ENCODE peak calls at places on chromosomes 4 and X, in four cellular contexts. K is NT2/D1, W is mammary epithelial cell, P is breast epithelium. M is an unnamed sample. For H3K27me3, the result is how much of the 10 kb centered on the place peaks cover.

GRCh38 chr4:109163493-109163892 is 139.0 kb downstream of the COL25A1 start:
- DNase-seq in K (no peak), W (no peak), P (no peak), M (no peak)

GRCh38 chr4:68272860-68273259 is 27.4 kb upstream of the TMPRSS11B start:
- DNase-seq in K (peak), W (no peak), P (no peak), M (no peak)

GRCh38 chrX:88425739-88426138 is 321.3 kb upstream of the CPXCR1 start:
- DNase-seq in K (no peak), W (no peak), P (no peak), M (no peak)

GRCh38 chr4:26074672-26075071 is 160.7 kb downstream of the SMIM20 start:
- DNase-seq in K (no peak), W (no peak), P (no peak), M (no peak)

GRCh38 chr4:28350485-28350884 is 1489.8 kb downstream of the STIM2 start:
- DNase-seq in K (no peak), W (peak), P (no peak), M (no peak)

GRCh38 chrX:117840645-117841044 is 276.0 kb downstream of the KLHL13 start:
- DNase-seq in K (no peak), W (no peak), P (no peak), M (no peak)

GRCh38 chrX:55135171-55135570 is 46.4 kb downstream of the PAGE2 start:
- DNase-seq in K (no peak), W (peak), P (peak), M (peak)

GRCh38 chrX:72123471-72124185 is 8.1 kb downstream of the RTL5 start:
- DNase-seq in K (peak), W (no peak), P (peak), M (no peak)

GRCh38 chr4:137861682-137862081 is 329.4 kb upstream of the PCDH18 start:
- DNase-seq in K (no peak), W (no peak), P (no peak), M (no peak)

GRCh38 chr4:99998062-99998880 is 48.2 kb upstream of the H2AZ1 start:
- DNase-seq in K (peak), W (peak), P (no peak), M (no peak)

GRCh38 chrX:47148946-47149345 is 3.9 kb downstream of the RBM10 start:
- DNase-seq in K (no peak), W (no peak), P (no peak), M (no peak)

GRCh38 chr4:113317523-113317922 is 268.1 kb downstream of the ANK2 start:
- DNase-seq in K (no peak), W (no peak), P (no peak), M (no peak)

GRCh38 chrX:2696698-2697215 is 5.7 kb downstream of the CD99 start:
- DNase-seq in K (no peak), W (peak), P (no peak), M (peak)

GRCh38 chr4:151184523-151185458 is 85.4 kb downstream of the RPS3A start:
- DNase-seq in K (no peak), W (peak), P (no peak), M (peak)

GRCh38 chr4:159290321-159291030 is 187.6 kb downstream of the RAPGEF2 start:
- DNase-seq in K (no peak), W (peak), P (no peak), M (peak)

GRCh38 chrX:71607488-71607887 is 10.8 kb downstream of the CXCR3 start:
- DNase-seq in K (no peak), W (no peak), P (no peak), M (no peak)

GRCh38 chr4:82372502-82372873 is 1.3 kb downstream of the HNRNPD start:
- DNase-seq in K (no peak), W (peak), P (peak), M (peak)

GRCh38 chr4:70280567-70280966 is 38.2 kb downstream of the CSN3 start:
- DNase-seq in K (no peak), W (no peak), P (no peak), M (no peak)

GRCh38 chrX:109920325-109920724 is 82.6 kb upstream of the TMEM164 start:
- DNase-seq in K (no peak), W (no peak), P (no peak), M (no peak)

GRCh38 chrX:49876750-49877149 is 2.5 kb upstream of the USP27X start:
- DNase-seq in K (no peak), W (peak), P (no peak), M (no peak)

GRCh38 chr4:11408569-11408968 is 20.1 kb downstream of the HS3ST1 start:
- DNase-seq in K (no peak), W (no peak), P (no peak), M (no peak)

GRCh38 chr4:25844957-25845712 is 17.7 kb downstream of the SEL1L3 start:
- DNase-seq in K (no peak), W (no peak), P (no peak), M (no peak)

GRCh38 chr4:124304936-124305335 is 407.6 kb downstream of the ANKRD50 start:
- DNase-seq in K (no peak), W (no peak), P (no peak), M (no peak)

GRCh38 chrX:94045724-94046123 is 371.7 kb downstream of the FAM133A start:
- DNase-seq in K (no peak), W (no peak), P (no peak), M (no peak)

GRCh38 chr4:153916273-153916755 is 127.4 kb upstream of the SFRP2 start:
- DNase-seq in K (no peak), W (no peak), P (no peak), M (no peak)

DNA sequence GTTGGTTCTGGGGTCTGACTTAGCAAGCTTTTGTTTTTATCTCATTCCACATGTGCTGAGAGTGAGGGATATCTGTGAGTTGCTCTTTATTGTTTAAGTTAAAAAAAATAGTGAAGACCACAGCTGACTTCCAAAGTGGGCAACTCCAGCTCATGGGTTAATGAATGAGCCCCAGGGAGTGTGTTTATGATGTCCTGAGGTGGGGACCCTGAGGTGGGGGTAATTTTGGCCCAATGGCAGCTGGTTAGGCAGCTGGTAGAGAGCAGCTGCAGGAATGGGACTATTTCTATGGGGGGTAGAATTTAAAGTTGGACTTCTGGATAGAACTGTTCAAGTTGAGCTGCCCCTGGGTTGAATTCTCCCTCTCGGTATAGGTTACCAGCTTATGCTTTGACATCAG is 72.8 kb downstream of the PLAC1 start:
- DNase-seq in K (no peak), W (no peak), P (no peak), M (no peak)
- H3K27me3 ChIP-seq in K (under half), W (under half), P (under half), M (under half)

GRCh38 chr4:87916636-87917035 is 58.9 kb upstream of the SPP1 start:
- DNase-seq in K (no peak), W (no peak), P (no peak), M (no peak)
- H3K27me3 ChIP-seq in K (under half), W (under half), P (under half), M (under half)

GRCh38 chrX:154308108-154308946 is 12.7 kb downstream of the TKTL1 start:
- DNase-seq in K (peak), W (peak), P (peak), M (peak)

GRCh38 chrX:154309041-154309775 is 13.6 kb downstream of the TKTL1 start:
- DNase-seq in K (no peak), W (no peak), P (no peak), M (no peak)

GRCh38 chrX:154304901-154305300 is 9.3 kb downstream of the TKTL1 start:
- DNase-seq in K (no peak), W (no peak), P (no peak), M (no peak)

GRCh38 chrX:154305481-154306205 is 10.0 kb downstream of the TKTL1 start:
- DNase-seq in K (no peak), W (no peak), P (no peak), M (no peak)

DNA sequence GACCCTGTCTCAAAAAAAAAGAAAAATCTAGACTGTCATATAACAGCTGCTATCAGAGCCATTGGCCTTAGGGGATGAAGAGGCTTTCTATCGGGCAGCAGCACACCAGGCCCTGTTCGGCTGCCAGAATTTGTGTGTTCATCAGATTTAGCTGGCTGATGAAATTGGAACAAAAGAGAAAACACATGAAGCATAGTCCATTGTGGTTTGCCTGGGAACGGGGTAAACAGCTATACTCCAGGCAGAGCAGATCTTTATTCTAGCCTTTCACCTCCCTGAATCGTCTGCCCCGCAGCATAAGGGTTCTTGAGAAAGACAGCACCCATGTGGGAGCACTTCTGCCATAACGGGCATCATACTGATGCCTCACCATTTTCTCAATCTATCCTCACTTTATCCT is 11.6 kb downstream of the TKTL1 start:
- DNase-seq in K (no peak), W (no peak), P (no peak), M (no peak)
- H3K27me3 ChIP-seq in K (under half), W (under half), P (under half), M (under half)

GRCh38 chrX:42021058-42021457 is 97.7 kb upstream of the CASK start:
- DNase-seq in K (no peak), W (no peak), P (no peak), M (no peak)
- H3K27me3 ChIP-seq in K (under half), W (under half), P (under half), M (under half)

GRCh38 chr4:188439641-188440311 is 300.5 kb downstream of the TRIML1 start:
- DNase-seq in K (no peak), W (peak), P (peak), M (peak)
- H3K27me3 ChIP-seq in K (under half), W (under half), P (under half), M (under half)

GRCh38 chr4:130659314-130659713 is 1563.4 kb downstream of the C4orf33 start:
- DNase-seq in K (no peak), W (no peak), P (no peak), M (no peak)
- H3K27me3 ChIP-seq in K (under half), W (under half), P (under half), M (under half)

GRCh38 chr4:6445403-6446129 is 26.8 kb downstream of the PPP2R2C start:
- DNase-seq in K (no peak), W (no peak), P (no peak), M (no peak)
- H3K27me3 ChIP-seq in K (under half), W (under half), P (under half), M (under half)

DNA sequence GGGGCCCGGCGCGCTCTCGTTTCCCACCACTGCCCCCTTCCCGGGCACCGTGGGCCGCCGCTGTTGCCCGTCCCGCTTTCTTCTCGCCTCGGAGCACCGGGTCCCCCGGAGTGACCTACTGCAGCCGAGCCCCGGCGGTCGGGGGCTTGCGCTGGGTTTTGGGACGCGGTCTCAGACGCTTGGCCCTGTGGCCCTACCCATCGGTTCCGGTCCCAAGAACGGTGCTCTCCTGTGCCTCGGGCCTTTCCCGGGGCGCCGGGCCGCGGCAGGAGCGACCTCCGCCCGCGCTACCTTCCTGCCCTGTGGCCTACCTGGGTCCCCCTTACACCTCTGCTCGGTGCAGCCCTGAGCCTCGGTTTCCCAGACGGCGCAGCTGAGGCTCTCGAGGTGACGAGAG is 21.6 kb upstream of the HMX1 start:
- DNase-seq in K (no peak), W (no peak), P (no peak), M (no peak)
- H3K27me3 ChIP-seq in K (half or more), W (under half), P (under half), M (under half)

DNA sequence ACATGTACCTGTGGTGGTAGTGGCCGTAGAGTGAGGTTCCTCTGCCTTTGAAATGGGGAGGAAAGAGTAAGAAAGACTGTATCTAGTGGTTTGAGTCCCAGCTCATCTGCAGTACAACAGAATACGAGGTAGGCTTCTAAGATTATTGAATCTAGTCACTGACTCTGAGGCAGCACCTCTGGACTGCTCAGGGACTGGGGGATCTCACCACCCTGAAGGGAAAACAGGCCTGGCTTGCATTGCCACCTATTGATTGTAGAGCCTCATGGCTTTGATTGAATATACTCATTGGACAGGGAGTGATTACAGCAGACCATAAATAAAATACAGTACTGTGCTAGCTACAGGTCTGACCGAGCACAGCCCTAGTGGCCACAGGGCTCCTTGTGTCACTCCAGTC is 50.5 kb downstream of the GPR174 start:
- DNase-seq in K (no peak), W (no peak), P (no peak), M (no peak)
- H3K27me3 ChIP-seq in K (under half), W (under half), P (under half), M (under half)

DNA sequence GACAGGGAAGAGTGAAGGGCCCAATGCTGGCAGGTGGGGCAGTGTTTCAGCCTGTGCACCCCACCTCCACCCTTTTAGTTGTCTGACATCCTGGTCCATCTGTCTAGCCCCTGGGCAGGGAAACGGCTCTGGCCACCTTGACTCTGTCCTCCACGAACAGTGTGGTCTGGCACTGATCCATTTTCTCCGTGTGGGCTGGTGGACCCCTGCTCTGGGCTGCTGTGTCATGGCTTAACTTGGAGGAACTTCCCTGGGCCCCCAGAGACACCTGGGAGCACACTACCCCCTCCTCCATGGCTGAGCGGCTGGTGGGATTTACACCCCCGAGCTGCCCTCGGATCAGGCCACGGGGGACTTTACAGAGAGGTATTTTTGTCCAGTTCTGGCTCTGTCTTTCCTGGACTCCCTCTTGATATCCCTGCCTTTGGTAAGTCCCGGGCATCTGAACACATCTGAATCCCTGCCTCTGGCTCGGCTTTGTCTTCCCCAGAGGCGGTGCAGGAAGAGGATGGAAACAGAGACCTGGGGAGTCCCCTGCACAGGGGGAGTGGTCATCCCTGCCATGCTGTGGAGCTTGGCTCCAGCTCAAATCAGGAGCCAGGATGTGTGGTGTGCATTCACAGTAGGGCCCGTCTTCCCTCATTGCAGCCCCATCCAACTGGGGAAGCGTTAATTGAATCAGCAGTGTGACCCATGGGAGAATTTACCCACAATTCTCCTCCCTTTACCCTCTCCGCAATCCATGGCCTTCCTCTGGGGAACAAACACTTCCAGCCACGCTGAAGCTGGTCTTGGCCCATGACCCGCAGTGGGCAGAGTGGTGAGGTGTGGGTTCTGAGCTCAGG is 6.4 kb upstream of the NKX1-1 start:
- DNase-seq in K (no peak), W (no peak), P (peak), M (no peak)
- H3K27me3 ChIP-seq in K (half or more), W (under half), P (under half), M (under half)

M was measured in MG63.